ENCODE peak calls at places on chromosomes 11 and 22, in four cellular contexts. N is pancreas, R is HFF-Myc, X is choroid plexus epithelial cell. P is an unnamed sample.

GRCh38 chr11:3994030-3994640 is 100.5 kb upstream of the RRM1 start:
- DNase-seq in N (no peak), R (no peak), X (peak), P (no peak)

GRCh38 chr11:120284272-120284671 is 40.8 kb upstream of the TLCD5 start:
- DNase-seq in N (no peak), R (no peak), X (no peak), P (no peak)

GRCh38 chr11:111081021-111081511 is 164.5 kb upstream of the POU2AF2 start:
- DNase-seq in N (no peak), R (no peak), X (peak), P (no peak)

GRCh38 chr22:42022162-42022847 is 23.7 kb downstream of the WBP2NL start:
- DNase-seq in N (no peak), R (no peak), X (no peak), P (no peak)

GRCh38 chr11:64607381-64608259 is 16.6 kb downstream of the SLC22A12 start:
- DNase-seq in N (no peak), R (no peak), X (peak), P (no peak)

GRCh38 chr22:39292002-39292401 is 27.4 kb downstream of the RPL3 start:
- DNase-seq in N (no peak), R (no peak), X (no peak), P (no peak)

GRCh38 chr11:69647349-69647748 is 6.4 kb downstream of the CCND1 start:
- DNase-seq in N (no peak), R (no peak), X (no peak), P (no peak)

GRCh38 chr11:79971255-79971654 is 530.4 kb upstream of the TENM4 start:
- DNase-seq in N (no peak), R (no peak), X (no peak), P (no peak)

GRCh38 chr11:13118691-13119090 is 109.6 kb downstream of the RASSF10 start:
- DNase-seq in N (no peak), R (no peak), X (no peak), P (no peak)

GRCh38 chr22:49450521-49450920 is 377.2 kb downstream of the BRD1 start:
- DNase-seq in N (no peak), R (no peak), X (no peak), P (no peak)

GRCh38 chr11:71367756-71368155 is 80.4 kb downstream of the DHCR7 start:
- DNase-seq in N (no peak), R (no peak), X (no peak), P (no peak)

GRCh38 chr11:100741866-100742625 is 55.0 kb downstream of the ARHGAP42 start:
- DNase-seq in N (no peak), R (no peak), X (no peak), P (no peak)

GRCh38 chr22:26529345-26529744 is 17.1 kb upstream of the TFIP11 start:
- DNase-seq in N (peak), R (no peak), X (peak), P (peak)

GRCh38 chr11:20353829-20354434 is 9.6 kb upstream of the HTATIP2 start:
- DNase-seq in N (no peak), R (no peak), X (peak), P (no peak)

GRCh38 chr22:46783721-46784120 is 21.3 kb downstream of the TBC1D22A start:
- DNase-seq in N (no peak), R (no peak), X (no peak), P (no peak)

GRCh38 chr22:31891366-31892079 is 52.8 kb upstream of the YWHAH start:
- DNase-seq in N (no peak), R (no peak), X (no peak), P (no peak)

DNA sequence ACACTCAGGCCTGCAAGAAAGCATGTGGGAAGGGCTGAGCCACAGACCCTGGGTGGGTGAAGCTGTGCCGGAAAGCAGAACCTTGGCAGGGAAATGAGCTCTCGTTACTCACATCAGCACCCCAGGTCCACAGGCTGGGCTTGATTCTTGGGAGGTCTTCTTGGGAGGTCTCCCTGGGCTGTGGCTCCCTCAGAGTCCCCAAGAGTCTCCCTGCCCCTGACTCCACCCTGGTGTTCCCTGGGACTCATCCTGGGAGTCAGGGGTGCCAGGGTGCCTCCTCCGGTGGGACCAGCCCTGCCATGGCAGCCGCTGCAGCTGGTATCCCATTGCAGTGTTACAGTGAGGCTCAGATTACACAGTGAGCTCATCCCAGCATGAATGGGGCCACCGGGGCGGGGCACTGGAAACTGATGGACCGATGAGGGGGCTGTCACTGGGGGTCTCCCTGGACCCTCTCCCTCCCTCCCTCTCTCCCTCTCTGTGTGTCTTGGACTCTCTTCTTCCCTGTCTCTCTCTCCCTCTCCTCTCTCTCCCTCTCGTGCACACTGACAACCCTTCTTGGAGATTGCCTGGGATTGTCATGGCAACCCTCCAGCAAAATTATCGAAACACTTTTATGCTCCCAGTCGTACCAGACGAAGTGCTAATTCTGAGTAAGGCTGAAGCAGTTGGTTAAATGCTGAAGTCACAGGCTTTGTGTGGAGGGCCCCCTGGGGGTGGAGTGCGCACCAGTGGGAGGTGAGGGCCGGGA is 8.7 kb upstream of the C11orf96 start:
- DNase-seq in N (no peak), R (no peak), X (peak), P (peak)
- TF ChIP-seq CTCF in N (no peak), R (no peak), X (peak), P (no peak)

GRCh38 chr22:44750481-44750880 is 1.9 kb upstream of the ARHGAP8 start:
- DNase-seq in N (no peak), R (no peak), X (no peak), P (no peak)
- TF ChIP-seq CTCF in N (no peak), R (no peak), X (no peak), P (no peak)

DNA sequence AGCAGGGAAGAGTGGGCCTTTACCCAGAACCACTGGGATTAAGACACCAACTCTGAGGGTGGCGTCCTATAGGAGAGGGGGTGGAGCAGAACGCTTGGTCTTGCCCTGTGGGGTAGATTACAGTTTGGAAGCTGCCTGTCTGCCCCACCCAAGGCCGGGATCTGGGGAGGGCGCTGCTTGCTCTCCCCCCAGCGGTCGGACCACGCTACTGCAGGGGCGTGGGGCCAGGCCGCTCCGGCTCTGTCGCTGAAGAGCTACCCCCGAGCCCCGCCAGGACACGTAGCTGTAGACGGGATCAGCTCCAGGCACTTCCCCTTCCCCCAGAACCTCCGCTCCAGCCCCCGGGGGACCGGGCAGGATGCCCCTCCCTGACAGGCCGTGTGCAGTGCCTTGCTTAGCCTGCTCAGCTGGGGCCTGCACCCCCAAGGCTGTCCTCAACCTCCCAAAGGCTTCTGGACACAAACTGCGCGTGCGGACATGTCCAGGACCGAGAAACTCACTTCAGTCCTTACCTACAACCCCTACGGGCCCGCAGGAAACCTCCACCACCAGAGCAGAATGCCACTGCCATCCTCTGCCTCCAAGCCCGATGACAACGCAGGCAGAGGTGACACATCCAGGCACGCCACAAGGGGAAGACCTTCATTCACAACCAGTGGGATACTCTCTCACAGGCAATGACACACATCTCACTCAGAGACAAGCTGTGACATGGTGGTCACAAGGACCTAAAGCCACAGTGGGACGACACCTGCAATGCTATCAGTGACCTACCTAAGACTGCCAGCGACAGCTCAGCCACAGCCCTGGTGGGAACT is 3.6 kb downstream of the AHNAK start:
- DNase-seq in N (peak), R (peak), X (peak), P (peak)
- TF ChIP-seq CTCF in N (peak), R (peak), X (peak), P (peak)

GRCh38 chr11:1458340-1459218 is 28.0 kb downstream of the MOB2 start:
- DNase-seq in N (peak), R (no peak), X (peak), P (no peak)
- TF ChIP-seq CTCF in N (no peak), R (peak), X (peak), P (peak)

DNA sequence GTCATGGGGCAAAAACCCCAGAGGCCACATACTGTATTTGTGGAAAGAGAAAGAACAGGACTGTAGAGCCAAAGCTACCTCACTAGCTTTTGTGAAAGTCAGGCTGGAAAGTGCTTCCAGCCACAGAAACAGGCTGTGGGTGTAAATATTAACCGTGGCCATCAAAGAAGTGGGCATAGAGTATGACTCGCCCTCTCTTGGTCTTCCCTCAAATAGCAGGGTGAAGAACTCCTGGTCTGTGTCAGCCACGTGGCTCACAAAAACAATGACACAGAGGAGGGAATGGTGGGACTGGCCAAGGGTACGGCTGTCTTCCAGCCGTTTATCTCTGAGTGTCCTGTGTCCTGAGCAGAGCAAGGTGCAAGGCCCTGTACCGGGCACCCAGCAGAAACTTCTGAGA is 37.6 kb upstream of the UBASH3B start:
- DNase-seq in N (no peak), R (no peak), X (no peak), P (no peak)
- TF ChIP-seq CTCF in N (no peak), R (no peak), X (no peak), P (no peak)

GRCh38 chr11:77069336-77069968 is 2.7 kb downstream of the CAPN5 start:
- DNase-seq in N (peak), R (no peak), X (no peak), P (no peak)
- TF ChIP-seq CTCF in N (no peak), R (no peak), X (no peak), P (no peak)

GRCh38 chr11:76670475-76671235 is at the start of gene LRRC32:
- DNase-seq in N (no peak), R (no peak), X (peak), P (no peak)
- TF ChIP-seq CTCF in N (no peak), R (no peak), X (no peak), P (no peak)

GRCh38 chr22:24190159-24190540 is 8.9 kb downstream of the SUSD2 start:
- DNase-seq in N (no peak), R (no peak), X (no peak), P (no peak)

GRCh38 chr22:24188705-24189248 is 7.5 kb downstream of the SUSD2 start:
- DNase-seq in N (no peak), R (no peak), X (no peak), P (peak)

GRCh38 chr22:24187731-24188644 is 6.7 kb downstream of the SUSD2 start:
- DNase-seq in N (no peak), R (no peak), X (no peak), P (no peak)

GRCh38 chr22:24190566-24191208 is 9.4 kb downstream of the SUSD2 start:
- DNase-seq in N (no peak), R (no peak), X (no peak), P (no peak)

DNA sequence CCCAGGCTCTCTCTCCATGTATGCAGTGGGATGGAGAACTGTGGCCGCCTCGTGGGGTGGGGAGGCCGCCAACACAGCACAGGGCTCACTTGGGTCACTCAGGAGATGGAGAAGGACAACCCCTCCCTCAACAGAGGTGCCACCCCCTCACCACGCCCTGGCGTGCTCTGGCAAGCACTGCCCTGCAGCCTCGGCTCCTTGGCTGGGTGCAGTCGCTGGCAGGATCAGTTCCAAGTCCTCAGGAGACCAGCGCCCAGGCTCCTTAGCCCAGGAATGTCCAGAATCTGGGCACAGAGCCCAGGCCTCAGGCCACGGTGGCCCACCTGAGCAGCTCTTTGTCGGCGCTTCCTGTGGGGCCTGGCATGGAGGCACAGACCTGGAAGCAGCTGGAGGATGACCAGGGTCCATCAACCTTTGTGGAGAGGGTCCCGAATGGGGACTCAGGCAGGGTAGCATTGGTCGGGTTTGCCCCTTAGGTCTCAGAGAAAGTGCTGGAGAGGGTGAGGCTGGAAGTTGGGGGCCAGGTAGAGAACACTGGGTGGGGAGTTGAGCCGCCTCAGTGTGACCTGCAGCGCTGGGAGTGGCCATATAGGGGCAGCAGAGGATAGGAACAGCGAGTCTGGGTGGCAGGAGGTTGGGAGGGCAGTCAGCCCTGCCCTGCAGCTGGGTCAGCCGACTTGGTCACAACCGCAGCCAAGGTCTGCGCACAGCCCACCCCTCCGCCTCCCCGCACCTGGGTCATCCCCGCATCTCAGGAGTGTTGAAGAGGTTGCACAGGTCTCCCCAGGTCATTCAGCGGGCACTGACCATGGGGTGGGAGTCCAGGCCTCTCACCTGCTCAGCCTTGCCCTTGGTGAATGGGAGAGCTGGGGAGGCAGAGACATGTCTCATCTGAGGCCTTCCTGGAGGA is 8.2 kb downstream of the SUSD2 start:
- DNase-seq in N (peak), R (no peak), X (peak), P (peak)
- TF ChIP-seq CTCF in N (peak), R (peak), X (peak), P (peak)

DNA sequence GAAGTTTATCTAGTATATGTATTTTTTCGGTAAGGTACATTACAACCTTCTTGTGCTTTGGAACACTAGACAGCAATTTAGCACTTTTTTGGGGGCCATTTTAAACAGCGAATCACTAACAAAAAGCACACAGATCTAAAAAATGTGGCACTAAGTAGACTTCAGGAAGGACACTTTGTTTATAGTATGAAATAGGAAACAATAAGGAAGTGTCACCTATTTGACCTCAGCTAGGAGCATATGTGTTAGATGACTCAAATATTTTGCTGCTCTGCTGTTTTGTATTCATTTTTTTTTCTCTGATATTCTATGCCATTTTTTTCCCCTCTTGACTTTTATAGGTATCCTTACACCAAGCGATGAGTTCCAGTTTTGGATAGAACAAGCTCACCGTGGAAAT is 5.6 kb downstream of the DYNC2H1 start:
- DNase-seq in N (no peak), R (no peak), X (no peak), P (no peak)
- TF ChIP-seq CTCF in N (no peak), R (no peak), X (no peak), P (no peak)